ENCODE peak calls at places on chromosomes 16 and 17, in seven cellular contexts. One of them, this sample, is unnamed.

GRCh38 chr16:50506543-50506937 is 41.7 kb upstream of the NKD1 start:
- DNase-seq in T-cell: no peak
- DNase-seq in naive B cell: no peak
- DNase-seq in T-helper 2 cell: no peak
- DNase-seq in HEK293T: no peak
- DNase-seq in body of pancreas: no peak
- DNase-seq in GM23338: no peak
- DNase-seq in this sample: no peak

GRCh38 chr17:43092891-43093290 is 32.3 kb downstream of the BRCA1 start:
- DNase-seq in HEK293T: no peak
- DNase-seq in T-cell: no peak
- DNase-seq in body of pancreas: no peak
- DNase-seq in naive B cell: no peak
- DNase-seq in T-helper 2 cell: no peak
- DNase-seq in GM23338: no peak
- DNase-seq in this sample: no peak

GRCh38 chr16:89478576-89479221 is 11.7 kb downstream of the ANKRD11 start:
- DNase-seq in HEK293T: no peak
- DNase-seq in body of pancreas: no peak
- DNase-seq in GM23338: no peak
- DNase-seq in T-cell: no peak
- DNase-seq in naive B cell: no peak
- DNase-seq in T-helper 2 cell: no peak
- DNase-seq in this sample: no peak

GRCh38 chr17:82201498-82201910 is 11.1 kb downstream of the CCDC57 start:
- DNase-seq in HEK293T: no peak
- DNase-seq in T-cell: no peak
- DNase-seq in GM23338: peak; percentile 13
- DNase-seq in T-helper 2 cell: no peak
- DNase-seq in naive B cell: no peak
- DNase-seq in body of pancreas: no peak
- DNase-seq in this sample: no peak

GRCh38 chr17:57531648-57532486 is 213.2 kb downstream of the CCDC182 start:
- DNase-seq in T-helper 2 cell: no peak
- DNase-seq in T-cell: no peak
- DNase-seq in body of pancreas: no peak
- DNase-seq in GM23338: no peak
- DNase-seq in naive B cell: no peak
- DNase-seq in HEK293T: no peak
- DNase-seq in this sample: no peak

GRCh38 chr17:81294512-81295030 is 536 bp downstream of the SLC38A10 start:
- DNase-seq in GM23338: peak; percentile 53
- DNase-seq in body of pancreas: peak; percentile 51
- DNase-seq in T-helper 2 cell: peak; percentile 36
- DNase-seq in HEK293T: peak; percentile 42
- DNase-seq in naive B cell: no peak
- DNase-seq in T-cell: no peak
- DNase-seq in this sample: no peak

GRCh38 chr16:1825381-1825863 is 1.2 kb downstream of the HAGH start:
- DNase-seq in HEK293T: no peak
- DNase-seq in naive B cell: no peak
- DNase-seq in GM23338: no peak
- DNase-seq in T-helper 2 cell: no peak
- DNase-seq in body of pancreas: peak; percentile 70
- DNase-seq in T-cell: no peak
- DNase-seq in this sample: no peak

GRCh38 chr16:180101-180920 is at the start of gene HBQ1:
- DNase-seq in HEK293T: peak; percentile 52
- DNase-seq in T-helper 2 cell: peak; percentile 23
- DNase-seq in GM23338: peak; percentile 71
- DNase-seq in naive B cell: peak; percentile 20
- DNase-seq in T-cell: no peak
- DNase-seq in body of pancreas: no peak
- DNase-seq in this sample: no peak

GRCh38 chr17:83109793-83110645 is 30.6 kb downstream of the METRNL start:
- DNase-seq in body of pancreas: peak; percentile 86
- DNase-seq in T-helper 2 cell: no peak
- DNase-seq in naive B cell: no peak
- DNase-seq in T-cell: no peak
- DNase-seq in GM23338: no peak
- DNase-seq in HEK293T: no peak
- DNase-seq in this sample: no peak

GRCh38 chr17:4815043-4815675 is 8.2 kb downstream of the PLD2 start:
- DNase-seq in T-helper 2 cell: no peak
- DNase-seq in T-cell: no peak
- DNase-seq in GM23338: peak; percentile 74
- DNase-seq in body of pancreas: no peak
- DNase-seq in naive B cell: no peak
- DNase-seq in HEK293T: peak; percentile 30
- DNase-seq in this sample: no peak

GRCh38 chr17:76270770-76271668 is 5.9 kb downstream of the UBALD2 start:
- DNase-seq in naive B cell: peak; percentile 30
- DNase-seq in HEK293T: no peak
- DNase-seq in T-helper 2 cell: peak; percentile 49
- DNase-seq in GM23338: no peak
- DNase-seq in body of pancreas: no peak
- DNase-seq in T-cell: no peak
- DNase-seq in this sample: no peak

GRCh38 chr16:25568991-25569390 is 122.8 kb upstream of the HS3ST4 start:
- DNase-seq in T-cell: no peak
- DNase-seq in GM23338: no peak
- DNase-seq in HEK293T: no peak
- DNase-seq in body of pancreas: no peak
- DNase-seq in T-helper 2 cell: no peak
- DNase-seq in naive B cell: no peak
- DNase-seq in this sample: no peak